ENCODE peak calls at places on chromosomes 12 and 14, in five cellular contexts. I is activated CD8-positive, alpha-beta memory T cell treated with anti-CD3 and anti-CD28 coated beads for 1 hour; W is cardiac fibroblast; L is GM10248; D is upper lobe of right lung. A is an unnamed sample.

GRCh38 chr12:96828169-96828789 is 78.8 kb upstream of the NEDD1 start:
- DNase-seq in I (no peak), W (no peak), L (no peak), D (no peak), A (no peak)

GRCh38 chr14:24900281-24900868 is 149.6 kb downstream of the STXBP6 start:
- DNase-seq in I (no peak), W (peak; percentile 65), L (no peak), D (no peak), A (peak; percentile 81)

GRCh38 chr12:70267550-70267949 is 24.3 kb downstream of the CNOT2 start:
- DNase-seq in I (no peak), W (peak; percentile 43), L (no peak), D (no peak), A (no peak)

GRCh38 chr12:115504241-115504941 is 773.1 kb downstream of the MED13L start:
- DNase-seq in I (no peak), W (no peak), L (peak; percentile 46), D (no peak), A (no peak)

GRCh38 chr12:3216726-3217682 is 139.8 kb downstream of the TSPAN9 start:
- DNase-seq in I (no peak), W (peak; percentile 62), L (no peak), D (no peak), A (no peak)

GRCh38 chr12:31880340-31880739 is 78.9 kb upstream of the RESF1 start:
- DNase-seq in I (no peak), W (peak; percentile 26), L (no peak), D (no peak), A (no peak)

GRCh38 chr14:26687438-26687837 is 89.6 kb upstream of the NOVA1 start:
- DNase-seq in I (no peak), W (no peak), L (no peak), D (no peak), A (no peak)

GRCh38 chr12:45939759-45940158 is 50.6 kb downstream of the SCAF11 start:
- DNase-seq in I (no peak), W (no peak), L (no peak), D (no peak), A (no peak)

GRCh38 chr12:25106818-25107217 is 88.1 kb downstream of the DNAI7 start:
- DNase-seq in I (no peak), W (no peak), L (no peak), D (no peak), A (no peak)

GRCh38 chr12:122399592-122400373 is 22.7 kb downstream of the CLIP1 start:
- DNase-seq in I (peak; percentile 9), W (peak; percentile 92), L (peak; percentile 77), D (peak; percentile 75), A (peak; percentile 77)

GRCh38 chr12:22360772-22361171 is 26.3 kb upstream of the ST8SIA1 start:
- DNase-seq in I (no peak), W (no peak), L (no peak), D (no peak), A (no peak)

GRCh38 chr12:10896854-10897253 is 12.5 kb downstream of the TAS2R13 start:
- DNase-seq in I (no peak), W (no peak), L (no peak), D (no peak), A (no peak)

GRCh38 chr14:50839048-50839447 is 8.1 kb upstream of the NIN start:
- DNase-seq in I (no peak), W (no peak), L (no peak), D (no peak), A (no peak)

GRCh38 chr14:73491256-73491976 is 683 bp downstream of the RIOX1 start:
- DNase-seq in I (peak; percentile 46), W (peak; percentile 61), L (peak; percentile 86), D (peak; percentile 84), A (no peak)

GRCh38 chr12:5498081-5498480 is 66.2 kb downstream of the NTF3 start:
- DNase-seq in I (no peak), W (no peak), L (no peak), D (no peak), A (no peak)

GRCh38 chr14:92600318-92601053 is 86.9 kb downstream of the RIN3 start:
- DNase-seq in I (no peak), W (peak; percentile 76), L (no peak), D (no peak), A (peak; percentile 59)

GRCh38 chr14:100737526-100737925 is 10.8 kb downstream of the DLK1 start:
- DNase-seq in I (no peak), W (no peak), L (no peak), D (peak; percentile 56), A (no peak)

GRCh38 chr14:64720190-64720589 is 16.0 kb downstream of the PLEKHG3 start:
- DNase-seq in I (no peak), W (no peak), L (no peak), D (no peak), A (no peak)

GRCh38 chr12:48119834-48120195 is 651 bp downstream of the PFKM start:
- DNase-seq in I (no peak), W (no peak), L (no peak), D (no peak), A (no peak)

GRCh38 chr14:36658091-36659009 is 3.3 kb upstream of the PAX9 start:
- DNase-seq in I (no peak), W (no peak), L (no peak), D (no peak), A (no peak)

GRCh38 chr14:96309907-96310330 is 53.2 kb downstream of the ATG2B start:
- DNase-seq in I (no peak), W (peak; percentile 4), L (no peak), D (no peak), A (no peak)

GRCh38 chr12:105341010-105341409 is 10.5 kb downstream of the C12orf75 start:
- DNase-seq in I (no peak), W (no peak), L (no peak), D (no peak), A (no peak)

GRCh38 chr14:37969511-37969979 is 238.2 kb upstream of the SSTR1 start:
- DNase-seq in I (no peak), W (no peak), L (no peak), D (no peak), A (no peak)

GRCh38 chr14:105450864-105451720 is 23.5 kb upstream of the CRIP2 start:
- DNase-seq in I (no peak), W (no peak), L (no peak), D (no peak), A (no peak)

GRCh38 chr12:118436986-118437385 is 60.6 kb downstream of the SUDS3 start:
- DNase-seq in I (no peak), W (no peak), L (no peak), D (no peak), A (peak; percentile 69)

GRCh38 chr12:79782197-79782890 is 91.6 kb upstream of the PAWR start:
- DNase-seq in I (no peak), W (peak; percentile 68), L (no peak), D (no peak), A (no peak)

GRCh38 chr14:96103560-96104460 is 64.6 kb downstream of the C14orf132 start:
- DNase-seq in I (no peak), W (no peak), L (no peak), D (no peak), A (no peak)

GRCh38 chr14:64762044-64763034 is 58.1 kb downstream of the PLEKHG3 start:
- DNase-seq in I (peak; percentile 30), W (peak; percentile 98), L (no peak), D (peak; percentile 76), A (no peak)

GRCh38 chr14:90758959-90759358 is 57.3 kb downstream of the TTC7B start:
- DNase-seq in I (peak; percentile 0), W (peak; percentile 46), L (no peak), D (peak; percentile 77), A (peak; percentile 18)

GRCh38 chr14:78566859-78567172 is 396.6 kb downstream of the NRXN3 start:
- DNase-seq in I (no peak), W (no peak), L (no peak), D (no peak), A (no peak)

GRCh38 chr12:56565510-56566101 is 44.0 kb downstream of the RBMS2 start:
- DNase-seq in I (no peak), W (peak; percentile 96), L (peak; percentile 58), D (peak; percentile 71), A (peak; percentile 45)

GRCh38 chr14:94542111-94542810 is 19.0 kb upstream of the SERPINA4 start:
- DNase-seq in I (no peak), W (peak; percentile 43), L (no peak), D (no peak), A (no peak)

GRCh38 chr12:106364261-106364660 is 6.7 kb downstream of the POLR3B start:
- DNase-seq in I (no peak), W (no peak), L (no peak), D (no peak), A (no peak)

GRCh38 chr14:24941719-24942118 is 108.2 kb downstream of the STXBP6 start:
- DNase-seq in I (no peak), W (no peak), L (peak; percentile 14), D (no peak), A (no peak)

GRCh38 chr12:953776-954175 is 4.3 kb upstream of the RAD52 start:
- DNase-seq in I (no peak), W (peak; percentile 41), L (no peak), D (no peak), A (peak; percentile 10)